ENCODE peak calls at places on chromosomes 3 and 15, in seven cellular contexts. One of them, this sample, is unnamed.

GRCh38 chr15:42100021-42100800 is 5.8 kb upstream of the PLA2G4D start:
- DNase-seq in NCI-H146: no peak
- DNase-seq in AG10803: no peak
- DNase-seq in AG08395: no peak
- DNase-seq in stimulated activated CD4-positive, alpha-beta T cell treated with anti-CD3 and anti-CD28 coated beads, Interleukin-15, amount 100 ng/mL, for 24 hours: no peak
- DNase-seq in mesendoderm: no peak
- DNase-seq in T-helper 22 cell: no peak
- DNase-seq in this sample: no peak

GRCh38 chr15:63169796-63170195 is 12.5 kb upstream of the RPS27L start:
- DNase-seq in NCI-H146: no peak
- DNase-seq in AG10803: no peak
- DNase-seq in stimulated activated CD4-positive, alpha-beta T cell treated with anti-CD3 and anti-CD28 coated beads, Interleukin-15, amount 100 ng/mL, for 24 hours: no peak
- DNase-seq in T-helper 22 cell: no peak
- DNase-seq in mesendoderm: no peak
- DNase-seq in AG08395: no peak
- DNase-seq in this sample: no peak

GRCh38 chr15:50257924-50258323 is 7.6 kb downstream of the HDC start:
- DNase-seq in stimulated activated CD4-positive, alpha-beta T cell treated with anti-CD3 and anti-CD28 coated beads, Interleukin-15, amount 100 ng/mL, for 24 hours: no peak
- DNase-seq in NCI-H146: no peak
- DNase-seq in AG10803: no peak
- DNase-seq in T-helper 22 cell: no peak
- DNase-seq in mesendoderm: no peak
- DNase-seq in AG08395: no peak
- DNase-seq in this sample: no peak

GRCh38 chr15:74725845-74726773 is 781 bp upstream of the CYP1A1 start:
- DNase-seq in AG08395: peak
- DNase-seq in NCI-H146: peak
- DNase-seq in T-helper 22 cell: peak
- DNase-seq in mesendoderm: peak
- DNase-seq in stimulated activated CD4-positive, alpha-beta T cell treated with anti-CD3 and anti-CD28 coated beads, Interleukin-15, amount 100 ng/mL, for 24 hours: peak
- DNase-seq in AG10803: peak
- DNase-seq in this sample: peak

GRCh38 chr15:68620721-68621528 is 42.1 kb downstream of the CORO2B start:
- DNase-seq in stimulated activated CD4-positive, alpha-beta T cell treated with anti-CD3 and anti-CD28 coated beads, Interleukin-15, amount 100 ng/mL, for 24 hours: no peak
- DNase-seq in AG08395: peak
- DNase-seq in T-helper 22 cell: no peak
- DNase-seq in AG10803: peak
- DNase-seq in mesendoderm: no peak
- DNase-seq in NCI-H146: no peak
- DNase-seq in this sample: no peak

GRCh38 chr3:25007974-25008658 is 419.9 kb upstream of the RARB start:
- DNase-seq in NCI-H146: no peak
- DNase-seq in AG10803: peak
- DNase-seq in AG08395: no peak
- DNase-seq in T-helper 22 cell: no peak
- DNase-seq in stimulated activated CD4-positive, alpha-beta T cell treated with anti-CD3 and anti-CD28 coated beads, Interleukin-15, amount 100 ng/mL, for 24 hours: no peak
- DNase-seq in mesendoderm: no peak
- DNase-seq in this sample: no peak

GRCh38 chr3:47895241-47895640 is 92.3 kb downstream of the DHX30 start:
- DNase-seq in NCI-H146: no peak
- DNase-seq in AG10803: no peak
- DNase-seq in AG08395: no peak
- DNase-seq in stimulated activated CD4-positive, alpha-beta T cell treated with anti-CD3 and anti-CD28 coated beads, Interleukin-15, amount 100 ng/mL, for 24 hours: no peak
- DNase-seq in mesendoderm: no peak
- DNase-seq in T-helper 22 cell: no peak
- DNase-seq in this sample: no peak

GRCh38 chr15:72168131-72168825 is 29.3 kb downstream of the GRAMD2A start:
- DNase-seq in AG10803: no peak
- DNase-seq in T-helper 22 cell: no peak
- DNase-seq in NCI-H146: peak
- DNase-seq in AG08395: no peak
- DNase-seq in mesendoderm: peak
- DNase-seq in stimulated activated CD4-positive, alpha-beta T cell treated with anti-CD3 and anti-CD28 coated beads, Interleukin-15, amount 100 ng/mL, for 24 hours: no peak
- DNase-seq in this sample: no peak

GRCh38 chr3:158539414-158540014 is 31.5 kb upstream of the MLF1 start:
- DNase-seq in T-helper 22 cell: no peak
- DNase-seq in NCI-H146: peak
- DNase-seq in AG08395: peak
- DNase-seq in stimulated activated CD4-positive, alpha-beta T cell treated with anti-CD3 and anti-CD28 coated beads, Interleukin-15, amount 100 ng/mL, for 24 hours: peak
- DNase-seq in mesendoderm: peak
- DNase-seq in AG10803: peak
- DNase-seq in this sample: peak

GRCh38 chr3:4748127-4748526 is 231.1 kb upstream of the BHLHE40 start:
- DNase-seq in T-helper 22 cell: no peak
- DNase-seq in AG10803: no peak
- DNase-seq in mesendoderm: no peak
- DNase-seq in AG08395: no peak
- DNase-seq in NCI-H146: no peak
- DNase-seq in stimulated activated CD4-positive, alpha-beta T cell treated with anti-CD3 and anti-CD28 coated beads, Interleukin-15, amount 100 ng/mL, for 24 hours: no peak
- DNase-seq in this sample: no peak

GRCh38 chr3:56763233-56763632 is 38.5 kb downstream of the ARHGEF3 start:
- DNase-seq in AG10803: no peak
- DNase-seq in NCI-H146: no peak
- DNase-seq in stimulated activated CD4-positive, alpha-beta T cell treated with anti-CD3 and anti-CD28 coated beads, Interleukin-15, amount 100 ng/mL, for 24 hours: no peak
- DNase-seq in AG08395: no peak
- DNase-seq in mesendoderm: no peak
- DNase-seq in T-helper 22 cell: no peak
- DNase-seq in this sample: no peak

GRCh38 chr15:82414536-82415191 is 15.0 kb upstream of the GOLGA6L9 start:
- DNase-seq in mesendoderm: no peak
- DNase-seq in NCI-H146: no peak
- DNase-seq in stimulated activated CD4-positive, alpha-beta T cell treated with anti-CD3 and anti-CD28 coated beads, Interleukin-15, amount 100 ng/mL, for 24 hours: no peak
- DNase-seq in AG10803: peak
- DNase-seq in AG08395: no peak
- DNase-seq in T-helper 22 cell: no peak
- DNase-seq in this sample: no peak

GRCh38 chr15:32849769-32850668 is 132.2 kb downstream of the GREM1 start:
- DNase-seq in mesendoderm: no peak
- DNase-seq in AG08395: peak
- DNase-seq in NCI-H146: no peak
- DNase-seq in AG10803: peak
- DNase-seq in T-helper 22 cell: no peak
- DNase-seq in stimulated activated CD4-positive, alpha-beta T cell treated with anti-CD3 and anti-CD28 coated beads, Interleukin-15, amount 100 ng/mL, for 24 hours: no peak
- DNase-seq in this sample: no peak

GRCh38 chr3:133926736-133927542 is 31.3 kb upstream of the RAB6B start:
- DNase-seq in AG08395: no peak
- DNase-seq in stimulated activated CD4-positive, alpha-beta T cell treated with anti-CD3 and anti-CD28 coated beads, Interleukin-15, amount 100 ng/mL, for 24 hours: no peak
- DNase-seq in T-helper 22 cell: no peak
- DNase-seq in mesendoderm: peak
- DNase-seq in NCI-H146: peak
- DNase-seq in AG10803: no peak
- DNase-seq in this sample: no peak

GRCh38 chr15:51189579-51190397 is 95.1 kb upstream of the TNFAIP8L3 start:
- DNase-seq in stimulated activated CD4-positive, alpha-beta T cell treated with anti-CD3 and anti-CD28 coated beads, Interleukin-15, amount 100 ng/mL, for 24 hours: no peak
- DNase-seq in mesendoderm: no peak
- DNase-seq in T-helper 22 cell: no peak
- DNase-seq in AG10803: no peak
- DNase-seq in AG08395: no peak
- DNase-seq in NCI-H146: no peak
- DNase-seq in this sample: no peak

GRCh38 chr15:61974759-61975158 is 85.5 kb downstream of the VPS13C start:
- DNase-seq in mesendoderm: no peak
- DNase-seq in NCI-H146: peak
- DNase-seq in stimulated activated CD4-positive, alpha-beta T cell treated with anti-CD3 and anti-CD28 coated beads, Interleukin-15, amount 100 ng/mL, for 24 hours: no peak
- DNase-seq in AG08395: no peak
- DNase-seq in T-helper 22 cell: no peak
- DNase-seq in AG10803: no peak
- DNase-seq in this sample: no peak

GRCh38 chr3:95389725-95390313 is 1327.0 kb downstream of the NSUN3 start:
- DNase-seq in T-helper 22 cell: no peak
- DNase-seq in NCI-H146: no peak
- DNase-seq in stimulated activated CD4-positive, alpha-beta T cell treated with anti-CD3 and anti-CD28 coated beads, Interleukin-15, amount 100 ng/mL, for 24 hours: no peak
- DNase-seq in mesendoderm: peak
- DNase-seq in AG08395: no peak
- DNase-seq in AG10803: no peak
- DNase-seq in this sample: no peak